ENCODE peak calls at places on chromosomes 5 and 9, in nine cellular contexts. W is uterus, F is neural progenitor cell, J is OCI-LY7, L is psoas muscle, B is endodermal cell, Z is mesendoderm, G is lung, V is HCT116. X is an unnamed sample. For H3K4me1, the result is how much of the 10 kb centered on the place peaks cover.

GRCh38 chr5:116378007-116378831 is 196.4 kb downstream of the SEMA6A start:
- DNase-seq in W (no peak), F (no peak), J (no peak), L (peak), B (peak), Z (peak), G (no peak), V (no peak), X (no peak)

GRCh38 chr9:122791872-122792669 is 3.3 kb downstream of the OR5C1 start:
- DNase-seq in W (no peak), F (no peak), J (no peak), L (no peak), B (no peak), Z (no peak), G (no peak), V (no peak), X (no peak)

GRCh38 chr5:34743878-34744277 is 87.8 kb downstream of the RAI14 start:
- DNase-seq in W (no peak), F (no peak), J (no peak), L (no peak), B (no peak), Z (no peak), G (no peak), V (no peak), X (no peak)

GRCh38 chr5:157076558-157076957 is 17.6 kb upstream of the HAVCR1 start:
- DNase-seq in W (no peak), F (no peak), J (no peak), L (no peak), B (no peak), Z (no peak), G (no peak), V (no peak), X (no peak)

GRCh38 chr5:109989994-109990722 is 300.4 kb downstream of the MAN2A1 start:
- DNase-seq in W (no peak), F (no peak), J (no peak), L (no peak), B (no peak), Z (no peak), G (no peak), V (no peak), X (no peak)

GRCh38 chr9:78235296-78235770 is 542 bp upstream of the CEP78 start:
- DNase-seq in W (no peak), F (peak), J (no peak), L (no peak), B (no peak), Z (no peak), G (no peak), V (no peak), X (no peak)

GRCh38 chr5:151284392-151284967 is 19.1 kb downstream of the SLC36A3 start:
- DNase-seq in W (no peak), F (peak), J (peak), L (no peak), B (peak), Z (peak), G (no peak), V (peak), X (no peak)

GRCh38 chr5:175887463-175887862 is 16.1 kb downstream of the CPLX2 start:
- DNase-seq in W (no peak), F (no peak), J (no peak), L (no peak), B (peak), Z (peak), G (no peak), V (no peak), X (no peak)

GRCh38 chr9:114674076-114674797 is 7.8 kb downstream of the TEX48 start:
- DNase-seq in W (no peak), F (no peak), J (no peak), L (no peak), B (no peak), Z (peak), G (no peak), V (no peak), X (no peak)

GRCh38 chr9:22111176-22111870 is 102.2 kb upstream of the CDKN2B start:
- DNase-seq in W (no peak), F (no peak), J (no peak), L (no peak), B (no peak), Z (no peak), G (no peak), V (no peak), X (no peak)

GRCh38 chr5:179192891-179193470 is 132.8 kb downstream of the ZNF354C start:
- DNase-seq in W (no peak), F (no peak), J (no peak), L (no peak), B (no peak), Z (no peak), G (no peak), V (no peak), X (no peak)

GRCh38 chr5:109630109-109630508 is 59.6 kb upstream of the MAN2A1 start:
- DNase-seq in W (no peak), F (peak), J (no peak), L (no peak), B (no peak), Z (no peak), G (no peak), V (no peak), X (no peak)

GRCh38 chr5:51559390-51559789 is 176.1 kb downstream of the ISL1 start:
- DNase-seq in W (no peak), F (no peak), J (no peak), L (no peak), B (no peak), Z (no peak), G (no peak), V (no peak), X (no peak)

GRCh38 chr9:20570086-20570485 is 52.2 kb downstream of the MLLT3 start:
- DNase-seq in W (no peak), F (no peak), J (no peak), L (no peak), B (no peak), Z (no peak), G (no peak), V (no peak), X (no peak)

GRCh38 chr5:135371738-135372232 is 27.2 kb downstream of the MACROH2A1 start:
- DNase-seq in W (no peak), F (no peak), J (no peak), L (no peak), B (no peak), Z (peak), G (peak), V (no peak), X (no peak)

GRCh38 chr9:129571298-129572051 is 49.4 kb downstream of the C9orf50 start:
- DNase-seq in W (no peak), F (no peak), J (no peak), L (no peak), B (no peak), Z (no peak), G (no peak), V (no peak), X (no peak)

GRCh38 chr9:106799146-106799545 is 63.8 kb upstream of the ZNF462 start:
- DNase-seq in W (no peak), F (no peak), J (no peak), L (no peak), B (no peak), Z (peak), G (no peak), V (no peak), X (no peak)

GRCh38 chr5:73631500-73631899 is 5.5 kb downstream of the ARHGEF28 start:
- DNase-seq in W (no peak), F (no peak), J (no peak), L (no peak), B (no peak), Z (no peak), G (no peak), V (no peak), X (no peak)

GRCh38 chr5:92634883-92635282 is 946.1 kb downstream of the NR2F1-AS1 start:
- DNase-seq in W (no peak), F (peak), J (no peak), L (no peak), B (no peak), Z (no peak), G (no peak), V (no peak), X (no peak)

GRCh38 chr9:133979124-133979920 is 12.8 kb downstream of the VAV2 start:
- DNase-seq in W (no peak), F (peak), J (peak), L (peak), B (no peak), Z (no peak), G (no peak), V (no peak), X (peak)

GRCh38 chr9:82247318-82247717 is 258.7 kb downstream of the SPATA31D1 start:
- DNase-seq in W (no peak), F (no peak), J (peak), L (peak), B (no peak), Z (peak), G (no peak), V (no peak), X (no peak)

GRCh38 chr5:139758510-139759036 is 37.0 kb upstream of the PSD2 start:
- DNase-seq in W (no peak), F (no peak), J (no peak), L (no peak), B (peak), Z (no peak), G (no peak), V (no peak), X (no peak)

GRCh38 chr5:60372786-60373185 is 327.2 kb downstream of the DEPDC1B start:
- DNase-seq in W (no peak), F (no peak), J (no peak), L (no peak), B (no peak), Z (no peak), G (no peak), V (no peak), X (no peak)

GRCh38 chr5:101676646-101677045 is 619.4 kb downstream of the SLCO4C1 start:
- DNase-seq in W (no peak), F (no peak), J (no peak), L (no peak), B (no peak), Z (no peak), G (no peak), V (no peak), X (no peak)

GRCh38 chr5:83590966-83591365 is 119.4 kb downstream of the VCAN start:
- DNase-seq in W (no peak), F (no peak), J (no peak), L (no peak), B (no peak), Z (no peak), G (no peak), V (no peak), X (no peak)

GRCh38 chr5:67331296-67331925 is 134.8 kb upstream of the CD180 start:
- DNase-seq in W (no peak), F (no peak), J (no peak), L (no peak), B (no peak), Z (no peak), G (no peak), V (no peak), X (no peak)

GRCh38 chr5:112776301-112776856 is 38.7 kb downstream of the APC start:
- DNase-seq in W (no peak), F (no peak), J (no peak), L (no peak), B (no peak), Z (no peak), G (no peak), V (no peak), X (no peak)

GRCh38 chr5:171336486-171337206 is 27.6 kb downstream of the TLX3 start:
- DNase-seq in W (peak), F (peak), J (no peak), L (no peak), B (peak), Z (peak), G (no peak), V (peak), X (no peak)

GRCh38 chr9:131545003-131545785 is at the start of gene PRRT1B:
- DNase-seq in W (no peak), F (no peak), J (no peak), L (no peak), B (no peak), Z (peak), G (peak), V (no peak), X (peak)

GRCh38 chr5:78568676-78569075 is 79.9 kb downstream of the LHFPL2 start:
- DNase-seq in W (no peak), F (no peak), J (no peak), L (no peak), B (no peak), Z (no peak), G (no peak), V (no peak), X (no peak)

GRCh38 chr9:99389087-99390033 is 167.3 kb downstream of the SEC61B start:
- DNase-seq in W (no peak), F (no peak), J (no peak), L (no peak), B (no peak), Z (no peak), G (no peak), V (no peak), X (no peak)

GRCh38 chr5:143860211-143860610 is 48.2 kb downstream of the HMHB1 start:
- DNase-seq in W (no peak), F (no peak), J (no peak), L (no peak), B (peak), Z (peak), G (no peak), V (no peak), X (no peak)

GRCh38 chr5:163444526-163444925 is 7.1 kb downstream of the CCNG1 start:
- DNase-seq in W (no peak), F (no peak), J (no peak), L (no peak), B (no peak), Z (no peak), G (no peak), V (no peak), X (no peak)

GRCh38 chr5:147939431-147940114 is 33.2 kb upstream of the C5orf46 start:
- DNase-seq in W (no peak), F (no peak), J (no peak), L (no peak), B (no peak), Z (peak), G (peak), V (no peak), X (no peak)

GRCh38 chr9:137028013-137028280 is at the start of gene ABCA2:
- DNase-seq in W (no peak), F (no peak), J (peak), L (no peak), B (no peak), Z (no peak), G (no peak), V (no peak), X (no peak)
- H3K27ac ChIP-seq in W (peak), F (no peak), J (peak), L (peak), B (no peak), Z (no peak), G (no peak), V (peak), X (peak)

DNA sequence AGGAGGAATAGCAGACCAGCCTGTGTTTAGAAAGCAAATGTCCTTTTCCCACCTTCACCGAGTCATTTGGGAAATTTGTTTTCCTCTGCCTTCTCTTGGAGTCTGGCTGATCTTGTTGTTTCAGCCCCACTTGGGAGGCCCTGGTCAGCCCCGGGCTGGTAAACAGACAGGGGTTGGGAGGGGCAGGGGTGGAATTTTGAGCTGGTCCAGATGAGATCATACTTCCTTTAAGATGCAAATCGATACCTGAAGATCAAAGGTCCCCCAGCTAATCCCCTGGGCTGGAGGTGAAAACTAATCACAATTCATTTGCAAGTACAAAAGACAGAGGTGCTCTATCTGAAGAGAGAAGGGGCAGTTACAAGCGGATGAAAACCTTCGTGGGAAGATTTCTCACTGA is 118.4 kb downstream of the PAPPA start:
- DNase-seq in W (no peak), F (peak), J (no peak), L (no peak), B (peak), Z (peak), G (no peak), V (no peak), X (no peak)
- H3K4me1 ChIP-seq in W (under half), F (under half), J (under half), L (under half), B (under half), Z (under half), G (under half), V (under half), X (under half)

DNA sequence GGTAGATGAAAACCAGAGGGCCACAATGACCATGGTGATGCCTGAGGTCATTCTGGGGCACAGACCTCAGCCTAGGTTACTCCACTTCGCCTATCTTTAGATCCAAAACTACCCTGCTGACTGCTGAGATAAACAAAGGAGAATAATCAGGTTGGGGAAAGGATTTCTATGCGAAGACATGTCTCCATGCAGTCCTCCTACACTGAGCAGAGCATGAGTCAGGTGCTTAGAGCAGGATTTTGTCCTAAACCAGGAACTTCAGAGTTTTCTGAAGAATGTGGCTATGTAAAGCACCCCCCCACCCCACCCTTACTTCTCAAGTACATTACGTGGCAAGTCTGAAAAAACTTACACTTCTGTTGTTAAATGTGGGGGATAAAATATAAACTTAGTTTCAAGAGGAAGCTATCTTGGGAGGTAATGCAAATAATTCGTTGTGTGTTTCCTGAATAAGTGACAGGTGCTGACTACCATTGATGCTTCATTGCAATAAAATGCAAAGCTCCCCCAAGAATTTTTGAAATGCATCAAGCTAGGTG is 19.4 kb downstream of the PDCD1LG2 start:
- DNase-seq in W (no peak), F (no peak), J (peak), L (no peak), B (no peak), Z (peak), G (no peak), V (no peak), X (no peak)
- H3K4me3 ChIP-seq in W (no peak), F (no peak), J (peak), L (no peak), B (no peak), Z (no peak), G (no peak), V (no peak), X (no peak)

GRCh38 chr5:79961731-79962579 is 29.1 kb downstream of the MTX3 start:
- DNase-seq in W (no peak), F (peak), J (no peak), L (no peak), B (no peak), Z (no peak), G (no peak), V (no peak), X (no peak)
- H3K27ac ChIP-seq in W (no peak), F (peak), J (no peak), L (no peak), B (peak), Z (no peak), G (no peak), V (no peak), X (no peak)

DNA sequence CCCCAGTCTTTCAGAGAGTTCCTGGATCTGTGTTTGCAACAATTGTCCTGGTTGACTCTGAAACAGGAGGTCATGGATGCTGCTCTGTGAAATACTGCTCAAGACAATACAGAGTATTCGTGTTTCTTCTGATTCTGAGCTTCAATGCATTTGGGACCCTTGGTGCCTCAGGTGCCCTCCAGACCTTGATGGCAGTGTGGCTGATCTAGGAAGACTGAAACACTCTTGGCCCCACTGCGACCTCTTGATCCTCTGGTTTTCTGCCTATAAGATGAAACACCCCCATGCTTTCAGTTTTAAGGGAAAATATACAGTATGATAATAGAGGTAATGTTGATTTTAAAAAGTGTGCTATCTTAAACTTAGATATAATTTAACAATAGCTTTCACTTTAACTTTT is 67.6 kb downstream of the GDNF start:
- DNase-seq in W (no peak), F (no peak), J (no peak), L (no peak), B (no peak), Z (no peak), G (no peak), V (no peak), X (no peak)
- H3K4me1 ChIP-seq in W (under half), F (under half), J (under half), L (under half), B (under half), Z (under half), G (under half), V (under half), X (under half)

X was measured in heart left ventricle.